ENCODE peak calls at places on chromosome 4, in ten cellular contexts. H is heart right ventricle; P is tibial artery; Z is left lung; N is A549; T is uterus; L is ovary; W is RWPE1; G is kidney; B is CD4-positive, alpha-beta memory T cell. S is an unnamed sample.

GRCh38 chr4:83109480-83110221 is 4.9 kb downstream of the PLAC8 start:
- DNase-seq in G (peak), W (peak), T (peak), B (peak), H (no peak), N (peak), P (no peak), Z (peak), L (peak), S (no peak)

GRCh38 chr4:56704074-56704473 is 23.0 kb upstream of the HOPX start:
- DNase-seq in P (no peak), T (no peak), Z (no peak), G (no peak), H (no peak), L (no peak), N (no peak), B (no peak), W (no peak), S (no peak)

GRCh38 chr4:6222761-6223292 is 22.5 kb upstream of the JAKMIP1 start:
- DNase-seq in L (no peak), B (no peak), P (no peak), T (no peak), Z (no peak), N (no peak), H (no peak), W (no peak), G (no peak), S (no peak)

GRCh38 chr4:177119021-177119461 is 190.6 kb upstream of the NEIL3 start:
- DNase-seq in L (no peak), N (no peak), Z (no peak), G (no peak), W (no peak), P (no peak), T (no peak), B (no peak), H (no peak), S (no peak)

GRCh38 chr4:117085185-117085701 is at the start of gene TRAM1L1:
- DNase-seq in G (peak), H (peak), B (no peak), W (peak), N (peak), T (peak), P (no peak), Z (peak), L (peak), S (peak)

GRCh38 chr4:151340751-151341385 is 15.5 kb upstream of the SH3D19 start:
- DNase-seq in L (no peak), B (no peak), W (no peak), T (no peak), N (no peak), Z (no peak), H (no peak), G (no peak), P (no peak), S (no peak)

GRCh38 chr4:123379392-123379791 is 17.2 kb upstream of the SPRY1 start:
- DNase-seq in N (no peak), G (no peak), B (no peak), P (no peak), W (no peak), T (no peak), Z (no peak), H (no peak), L (no peak), S (no peak)

GRCh38 chr4:186820371-186820990 is 96.8 kb upstream of the FAT1 start:
- DNase-seq in H (peak), N (no peak), L (no peak), Z (no peak), B (no peak), P (no peak), G (peak), T (no peak), W (no peak), S (no peak)

GRCh38 chr4:95606739-95607138 is 58.0 kb upstream of the UNC5C start:
- DNase-seq in G (no peak), Z (no peak), T (no peak), B (no peak), W (no peak), H (no peak), N (no peak), L (no peak), P (no peak), S (no peak)

GRCh38 chr4:119510750-119511149 is 117.9 kb downstream of the PDE5A start:
- DNase-seq in P (no peak), W (no peak), B (no peak), Z (no peak), N (no peak), H (no peak), G (no peak), L (no peak), T (no peak), S (no peak)

GRCh38 chr4:72394264-72394663 is 174.8 kb downstream of the ADAMTS3 start:
- DNase-seq in T (no peak), B (no peak), P (no peak), H (no peak), W (peak), G (no peak), Z (no peak), L (no peak), N (peak), S (no peak)

GRCh38 chr4:87390931-87391782 is at the start of gene HSD17B11:
- DNase-seq in P (peak), H (peak), G (peak), B (peak), N (peak), W (peak), Z (peak), L (peak), T (peak), S (peak)

GRCh38 chr4:681736-682451 is 7.1 kb downstream of the SLC49A3 start:
- DNase-seq in N (peak), G (peak), H (no peak), P (no peak), B (peak), Z (peak), W (peak), T (no peak), L (no peak), S (peak)

GRCh38 chr4:109864134-109864533 is 16.2 kb downstream of the LRIT3 start:
- DNase-seq in H (no peak), B (no peak), W (no peak), P (no peak), G (no peak), L (no peak), N (no peak), Z (no peak), T (no peak), S (no peak)

GRCh38 chr4:8238061-8238511 is 31.5 kb upstream of the HTRA3 start:
- DNase-seq in N (no peak), W (no peak), L (no peak), B (peak), P (no peak), Z (no peak), T (no peak), G (no peak), H (no peak), S (no peak)

GRCh38 chr4:74156521-74156920 is 1.4 kb upstream of the MTHFD2L start:
- DNase-seq in B (no peak), Z (no peak), T (no peak), L (no peak), H (no peak), G (no peak), P (no peak), N (no peak), W (no peak), S (no peak)

GRCh38 chr4:104491396-104491821 is 3.3 kb downstream of the CXXC4 start:
- DNase-seq in T (peak), H (peak), G (peak), L (peak), Z (peak), N (peak), W (peak), B (peak), P (no peak), S (peak)

GRCh38 chr4:61799794-61800193 is 599.7 kb downstream of the ADGRL3 start:
- DNase-seq in P (no peak), Z (no peak), H (no peak), W (no peak), B (no peak), L (no peak), N (no peak), G (no peak), T (no peak), S (no peak)

GRCh38 chr4:140102406-140102805 is 51.6 kb downstream of the MAML3 start:
- DNase-seq in W (no peak), P (no peak), L (no peak), N (peak), Z (no peak), T (no peak), G (no peak), H (no peak), B (no peak), S (no peak)

GRCh38 chr4:963276-964225 is 9.8 kb downstream of the DGKQ start:
- DNase-seq in B (no peak), H (no peak), T (no peak), L (no peak), N (no peak), Z (peak), W (no peak), G (peak), P (peak), S (no peak)

GRCh38 chr4:89254847-89255246 is 52.8 kb downstream of the GPRIN3 start:
- DNase-seq in B (peak), G (peak), W (peak), P (no peak), H (no peak), N (peak), Z (no peak), L (no peak), T (no peak), S (no peak)

GRCh38 chr4:147482281-147482680 is 1.4 kb downstream of the EDNRA start:
- DNase-seq in N (no peak), G (no peak), L (no peak), W (no peak), P (no peak), H (no peak), T (no peak), B (no peak), Z (no peak), S (no peak)

GRCh38 chr4:186624951-186625350 is 69.6 kb upstream of the MTNR1A start:
- DNase-seq in W (no peak), B (no peak), Z (no peak), L (no peak), G (no peak), T (no peak), H (no peak), P (no peak), N (no peak), S (no peak)

GRCh38 chr4:144645102-144645469 is 870 bp upstream of the HHIP start:
- DNase-seq in N (no peak), H (no peak), Z (peak), G (peak), L (peak), W (no peak), B (no peak), P (peak), T (peak), S (no peak)

GRCh38 chr4:139910106-139910505 is 243.9 kb downstream of the MAML3 start:
- DNase-seq in B (no peak), H (no peak), G (no peak), L (no peak), Z (no peak), P (no peak), N (no peak), W (no peak), T (no peak), S (no peak)

GRCh38 chr4:88697588-88698329 is at the start of gene NAP1L5:
- DNase-seq in P (peak), H (peak), T (peak), Z (peak), W (peak), N (peak), L (peak), G (peak), B (peak), S (peak)

GRCh38 chr4:27245216-27245615 is 384.6 kb downstream of the STIM2 start:
- DNase-seq in L (no peak), G (no peak), B (no peak), N (no peak), P (no peak), W (no peak), T (no peak), Z (no peak), H (no peak), S (no peak)

GRCh38 chr4:58515206-58515605 is 1405.0 kb upstream of the IGFBP7 start:
- DNase-seq in P (no peak), N (no peak), Z (no peak), G (no peak), H (no peak), W (no peak), T (no peak), B (no peak), L (no peak), S (no peak)

GRCh38 chr4:157040380-157040779 is 35.6 kb upstream of the GLRB start:
- DNase-seq in H (no peak), L (no peak), T (no peak), N (no peak), P (no peak), G (no peak), B (no peak), Z (no peak), W (no peak), S (no peak)

GRCh38 chr4:40423735-40424134 is 88.6 kb downstream of the CHRNA9 start:
- DNase-seq in P (no peak), H (no peak), L (no peak), N (peak), B (no peak), W (no peak), T (no peak), G (no peak), Z (no peak), S (no peak)

GRCh38 chr4:40418430-40419230 is 83.5 kb downstream of the CHRNA9 start:
- DNase-seq in T (no peak), L (no peak), H (no peak), N (peak), P (no peak), Z (no peak), B (no peak), G (no peak), W (no peak), S (no peak)

GRCh38 chr4:40422309-40422708 is 87.2 kb downstream of the CHRNA9 start:
- DNase-seq in G (no peak), T (no peak), L (no peak), Z (no peak), H (no peak), B (no peak), P (no peak), W (no peak), N (no peak), S (no peak)

GRCh38 chr4:40419231-40419912 is 84.2 kb downstream of the CHRNA9 start:
- DNase-seq in L (no peak), T (no peak), G (no peak), N (no peak), B (no peak), Z (no peak), W (no peak), P (no peak), H (no peak), S (no peak)

DNA sequence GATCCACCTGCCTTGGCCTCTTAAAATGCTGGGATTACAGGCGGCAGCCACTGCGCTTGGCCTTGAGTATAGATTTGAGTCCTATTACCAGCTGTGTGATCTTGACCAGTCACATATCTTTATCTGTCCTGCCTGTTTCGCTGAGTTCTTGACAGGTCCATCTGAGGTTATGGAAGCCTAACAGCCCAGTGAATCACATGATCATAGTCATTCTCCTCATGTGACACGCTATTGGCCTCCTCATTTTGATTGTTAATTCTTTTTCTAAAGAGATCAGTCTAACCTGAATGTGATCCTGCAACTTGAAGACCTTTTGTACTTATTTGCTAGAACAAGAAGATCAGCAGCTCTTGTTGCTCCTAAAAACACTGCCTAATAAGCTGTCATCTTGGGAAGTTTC is 86.7 kb downstream of the CHRNA9 start:
- DNase-seq in P (no peak), L (no peak), W (no peak), H (no peak), G (no peak), T (no peak), N (no peak), B (no peak), Z (no peak), S (no peak)
- H3K27ac ChIP-seq in P (no peak), L (no peak), W (no peak), H (no peak), G (peak), T (no peak), N (no peak), B (no peak), Z (no peak), S (no peak)

GRCh38 chr4:78645853-78646757 is 94.5 kb downstream of the ANXA3 start:
- DNase-seq in P (peak), B (no peak), N (peak), L (peak), H (peak), G (peak), W (peak), T (peak), Z (no peak), S (peak)

GRCh38 chr4:78644063-78644691 is 92.6 kb downstream of the ANXA3 start:
- DNase-seq in B (no peak), W (no peak), H (no peak), G (no peak), N (no peak), P (no peak), L (no peak), Z (no peak), T (no peak), S (no peak)

GRCh38 chr4:78647272-78647671 is 95.7 kb downstream of the ANXA3 start:
- DNase-seq in W (no peak), H (no peak), Z (no peak), T (no peak), P (no peak), G (no peak), N (no peak), L (no peak), B (no peak), S (no peak)

GRCh38 chr4:78642934-78643333 is 91.4 kb downstream of the ANXA3 start:
- DNase-seq in G (no peak), W (no peak), B (no peak), H (no peak), P (no peak), L (no peak), Z (no peak), T (no peak), N (no peak), S (no peak)

GRCh38 chr4:78644744-78645330 is 93.3 kb downstream of the ANXA3 start:
- DNase-seq in G (no peak), H (peak), B (no peak), N (peak), P (peak), T (peak), W (peak), L (peak), Z (no peak), S (no peak)
- H3K27ac ChIP-seq in G (no peak), H (peak), B (no peak), N (peak), P (peak), T (peak), W (no peak), L (no peak), Z (peak), S (peak)

GRCh38 chr4:121191351-121191750 is 27.2 kb upstream of the TNIP3 start:
- DNase-seq in N (no peak), G (no peak), Z (no peak), P (no peak), W (no peak), H (no peak), T (no peak), L (no peak), B (no peak), S (no peak)

GRCh38 chr4:121189351-121189750 is 25.2 kb upstream of the TNIP3 start:
- DNase-seq in P (no peak), T (no peak), N (no peak), H (no peak), W (no peak), L (no peak), B (no peak), G (no peak), Z (no peak), S (no peak)

GRCh38 chr4:121190389-121190788 is 26.3 kb upstream of the TNIP3 start:
- DNase-seq in P (no peak), G (no peak), B (no peak), L (no peak), W (no peak), T (no peak), N (no peak), Z (no peak), H (no peak), S (no peak)

GRCh38 chr4:121192013-121192412 is 27.9 kb upstream of the TNIP3 start:
- DNase-seq in L (no peak), N (no peak), Z (no peak), W (no peak), P (no peak), B (no peak), G (no peak), T (no peak), H (no peak), S (no peak)

GRCh38 chr4:121189811-121190210 is 25.7 kb upstream of the TNIP3 start:
- DNase-seq in Z (no peak), T (no peak), P (no peak), B (peak), G (no peak), L (no peak), W (no peak), N (no peak), H (no peak), S (no peak)
- H3K27ac ChIP-seq in Z (no peak), T (no peak), P (no peak), B (peak), G (no peak), L (no peak), W (no peak), N (no peak), H (no peak), S (no peak)

GRCh38 chr4:81531410-81531809 is 59.7 kb upstream of the RASGEF1B start:
- DNase-seq in Z (no peak), L (no peak), W (no peak), B (no peak), P (no peak), N (no peak), H (no peak), G (no peak), T (no peak), S (no peak)
- H3K27ac ChIP-seq in Z (no peak), L (no peak), W (no peak), B (no peak), P (no peak), N (no peak), H (no peak), G (no peak), T (no peak), S (no peak)

GRCh38 chr4:16867827-16868226 is 30.6 kb downstream of the LDB2 start:
- DNase-seq in N (no peak), B (no peak), G (no peak), W (no peak), H (no peak), P (no peak), L (no peak), Z (no peak), T (no peak), S (no peak)
- H3K27ac ChIP-seq in N (no peak), B (no peak), G (no peak), W (no peak), H (no peak), P (no peak), L (no peak), Z (no peak), T (no peak), S (no peak)

GRCh38 chr4:101888472-101888871 is 97.9 kb downstream of the BANK1 start:
- DNase-seq in B (no peak), T (no peak), P (no peak), L (no peak), H (no peak), G (no peak), W (no peak), Z (no peak), N (no peak), S (no peak)
- H3K27ac ChIP-seq in B (no peak), T (no peak), P (no peak), L (no peak), H (no peak), G (no peak), W (no peak), Z (no peak), N (no peak), S (no peak)

GRCh38 chr4:169139013-169139412 is 129.0 kb upstream of the CBR4 start:
- DNase-seq in T (no peak), L (no peak), H (no peak), P (no peak), N (no peak), G (no peak), W (no peak), B (no peak), Z (no peak), S (no peak)

GRCh38 chr4:169137555-169137920 is 127.5 kb upstream of the CBR4 start:
- DNase-seq in L (no peak), T (no peak), B (no peak), H (no peak), W (no peak), P (no peak), N (no peak), Z (no peak), G (no peak), S (no peak)

GRCh38 chr4:169136330-169136729 is 126.3 kb upstream of the CBR4 start:
- DNase-seq in T (no peak), Z (no peak), B (no peak), W (no peak), H (no peak), L (no peak), G (no peak), N (no peak), P (no peak), S (no peak)

GRCh38 chr4:169135776-169136175 is 125.7 kb upstream of the CBR4 start:
- DNase-seq in Z (no peak), H (no peak), P (no peak), W (no peak), N (no peak), G (no peak), L (no peak), T (no peak), B (no peak), S (no peak)

GRCh38 chr4:169136796-169137554 is 126.9 kb upstream of the CBR4 start:
- DNase-seq in H (no peak), P (no peak), L (no peak), N (no peak), W (no peak), G (no peak), Z (no peak), T (no peak), B (no peak), S (no peak)
- H3K27ac ChIP-seq in H (no peak), P (peak), L (no peak), N (no peak), W (no peak), G (no peak), Z (no peak), T (no peak), B (no peak), S (no peak)

GRCh38 chr4:145939856-145940255 is 1.2 kb upstream of the ZNF827 start:
- DNase-seq in P (no peak), N (no peak), T (no peak), L (no peak), B (no peak), W (peak), G (no peak), Z (no peak), H (no peak), S (no peak)
- H3K27ac ChIP-seq in P (peak), N (no peak), T (peak), L (no peak), B (no peak), W (no peak), G (no peak), Z (no peak), H (no peak), S (no peak)

S was measured in caudate nucleus.